ENCODE peak calls at places on chromosomes 3 and 15, in seven cellular contexts. J is PC-9, F is tibial artery, N is kidney epithelial cell, V is PC-3, K is fibroblast of lung, R is BE2C. C is an unnamed sample.

GRCh38 chr3:100454684-100455083 is 37.7 kb upstream of the TMEM45A start:
- DNase-seq in N (no peak), R (no peak), K (no peak), V (no peak), F (no peak), J (no peak), C (peak; percentile 70)

GRCh38 chr3:6861331-6861988 is 545 bp downstream of the GRM7 start:
- DNase-seq in R (no peak), K (peak; percentile 45), N (no peak), J (no peak), V (no peak), F (no peak), C (no peak)

GRCh38 chr15:100905855-100906254 is 13.3 kb upstream of the LRRK1 start:
- DNase-seq in N (no peak), R (no peak), J (no peak), K (no peak), F (no peak), V (peak; percentile 22), C (no peak)

GRCh38 chr3:153977148-153977547 is 144.0 kb upstream of the ARHGEF26 start:
- DNase-seq in F (no peak), J (no peak), K (peak; percentile 67), R (no peak), V (peak; percentile 47), N (no peak), C (no peak)

GRCh38 chr3:66423791-66424190 is 77.0 kb downstream of the LRIG1 start:
- DNase-seq in J (no peak), R (no peak), K (peak; percentile 87), V (peak; percentile 1), F (no peak), N (no peak), C (no peak)

GRCh38 chr3:42660131-42660715 is 6.7 kb downstream of the ZBTB47 start:
- DNase-seq in K (peak; percentile 19), N (no peak), J (no peak), V (no peak), F (peak; percentile 70), R (no peak), C (no peak)

GRCh38 chr3:158489181-158489580 is 81.8 kb upstream of the MLF1 start:
- DNase-seq in V (no peak), F (no peak), K (no peak), J (no peak), N (no peak), R (peak; percentile 58), C (no peak)

GRCh38 chr15:75989875-75990274 is 22.3 kb downstream of the NRG4 start:
- DNase-seq in F (no peak), V (no peak), J (no peak), R (no peak), N (no peak), K (no peak), C (no peak)

GRCh38 chr3:42012378-42012934 is 50.6 kb upstream of the ULK4 start:
- DNase-seq in V (no peak), K (no peak), N (no peak), J (no peak), F (no peak), R (no peak), C (no peak)

GRCh38 chr15:100832178-100832942 is 47.3 kb upstream of the ALDH1A3 start:
- DNase-seq in J (no peak), F (no peak), K (no peak), N (no peak), R (no peak), V (no peak), C (no peak)

GRCh38 chr3:117926819-117927218 is 1107.8 kb downstream of the IGSF11 start:
- DNase-seq in N (no peak), V (no peak), J (no peak), K (no peak), F (no peak), R (no peak), C (no peak)

DNA sequence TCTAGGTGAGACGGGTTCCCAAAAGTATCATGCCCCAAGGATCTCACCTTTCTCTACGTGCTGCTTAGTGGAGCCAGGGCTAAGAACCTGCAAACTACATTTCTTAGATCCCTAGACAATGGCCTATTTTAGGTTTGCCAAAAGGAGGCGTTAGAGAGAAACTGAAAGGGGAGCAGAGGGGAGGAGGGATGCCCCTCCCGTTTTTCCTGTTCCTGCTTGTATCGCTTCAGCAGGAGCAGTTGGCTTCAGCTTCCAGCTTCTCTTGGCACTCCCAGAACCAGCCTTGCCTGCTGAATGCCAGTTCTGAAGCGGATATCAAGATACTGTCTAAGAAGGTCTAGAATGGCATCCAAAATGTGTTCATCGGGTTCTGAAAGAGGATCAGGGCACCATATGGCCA is 58.4 kb upstream of the ABHD17C start:
- DNase-seq in V (peak; percentile 17), R (no peak), K (no peak), J (no peak), F (no peak), N (no peak), C (no peak)
- TF ChIP-seq CTCF in V (peak; percentile 31), R (no peak), K (no peak), J (no peak), F (no peak), N (no peak), C (no peak)

GRCh38 chr3:62416109-62416508 is 42.8 kb upstream of the FEZF2 start:
- DNase-seq in K (no peak), V (no peak), N (no peak), R (no peak), J (no peak), F (no peak), C (no peak)
- H3K4me3 ChIP-seq in K (no peak overlapping the region), V (no peak overlapping the region), N (no peak overlapping the region), R (no peak overlapping the region), J (no peak overlapping the region), F (no peak overlapping the region), C (no peak overlapping the region)

DNA sequence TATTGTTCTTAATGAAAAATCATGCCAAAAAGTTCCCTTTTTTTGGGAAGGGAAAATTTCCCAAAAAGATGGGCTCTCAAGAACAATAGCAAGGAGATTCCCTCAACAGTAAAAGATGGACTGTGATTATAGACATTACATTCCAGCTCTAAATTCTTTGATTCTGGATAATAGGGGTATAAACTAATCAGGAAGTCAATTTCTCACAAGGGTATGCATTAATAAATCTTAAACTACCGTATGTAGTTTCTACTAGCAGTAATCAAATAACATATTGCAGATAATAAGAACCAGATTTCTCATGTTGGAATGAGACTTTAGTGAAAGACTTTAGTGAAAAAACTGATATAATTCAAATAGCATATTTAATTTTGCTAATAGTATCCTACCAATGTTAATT is 144.8 kb upstream of the PTPRG start:
- DNase-seq in R (no peak), N (no peak), V (no peak), K (no peak), F (no peak), J (no peak), C (no peak)
- TF ChIP-seq CTCF in R (no peak), N (no peak), V (no peak), K (no peak), F (no peak), J (no peak), C (no peak)

GRCh38 chr15:91356083-91356482 is 256.0 kb downstream of the SV2B start:
- DNase-seq in J (no peak), K (no peak), R (no peak), V (no peak), F (no peak), N (no peak), C (no peak)
- H3K4me3 ChIP-seq in J (no peak overlapping the region), K (no peak overlapping the region), R (no peak overlapping the region), V (no peak overlapping the region), F (no peak overlapping the region), N (no peak overlapping the region), C (no peak overlapping the region)

DNA sequence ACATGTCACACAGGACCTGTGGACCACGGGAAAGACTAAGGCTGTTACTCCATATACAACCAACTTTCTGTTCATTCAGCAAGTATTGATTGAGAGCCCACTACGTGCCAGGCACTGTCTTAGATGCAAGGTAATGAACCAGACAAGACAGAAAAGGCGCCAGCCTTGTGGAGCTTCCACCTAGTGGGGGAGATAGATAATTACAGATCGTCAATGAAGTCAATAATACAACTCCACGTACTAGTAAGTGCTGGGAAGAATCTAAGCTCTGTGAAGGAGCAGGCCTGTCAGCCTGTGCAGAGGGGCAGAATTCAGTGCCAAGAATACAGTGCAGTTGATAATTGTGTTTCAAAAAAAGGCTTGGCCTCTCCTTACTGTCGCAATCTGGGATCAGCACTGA is 186.4 kb downstream of the FEZF2 start:
- DNase-seq in J (no peak), R (no peak), N (no peak), V (peak; percentile 29), K (no peak), F (no peak), C (no peak)
- TF ChIP-seq CTCF in J (no peak), R (peak; percentile 59), N (peak; percentile 38), V (peak; percentile 51), K (peak; percentile 41), F (peak; percentile 49), C (peak; percentile 47)

DNA sequence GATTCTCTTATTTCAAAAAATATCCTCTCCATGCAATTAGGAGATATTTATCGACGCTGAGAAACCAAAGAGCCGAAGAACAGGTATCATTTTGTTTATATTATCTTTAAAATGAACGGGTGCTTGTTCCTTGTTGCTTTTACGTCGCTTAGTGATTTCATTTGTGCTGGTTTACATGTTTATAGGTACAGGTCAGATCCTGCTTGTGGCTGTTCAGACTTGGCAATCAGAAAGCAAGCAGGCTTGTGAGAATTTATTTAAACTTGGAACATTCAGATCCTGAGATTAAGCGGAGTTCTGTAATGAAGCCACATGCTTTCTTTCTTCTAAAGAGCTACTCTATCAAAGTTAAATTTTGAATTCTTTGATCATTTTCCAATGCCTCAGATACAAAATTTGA is 43.0 kb upstream of the ATP2C1 start:
- DNase-seq in J (no peak), N (no peak), R (no peak), V (no peak), K (peak; percentile 6), F (no peak), C (no peak)
- H3K4me3 ChIP-seq in J (peak overlapping the region; percentile 36), N (no peak overlapping the region), R (peak overlapping the region; percentile 56), V (no peak overlapping the region), K (no peak overlapping the region), F (peak overlapping the region; percentile 48), C (no peak overlapping the region)

C was measured in epithelial cell of proximal tubule.